ENCODE peak calls at places on chromosomes 13 and 19, in ten cellular contexts. One of them, this sample, is unnamed. For H3K4me1, the result is how much of the 10 kb centered on the place peaks cover.

GRCh38 chr19:12603714-12604113 is 6.9 kb downstream of the ZNF490 start:
- DNase-seq in HCT116: no peak
- DNase-seq in gastrocnemius medialis: no peak
- DNase-seq in tibial nerve: no peak
- DNase-seq in transverse colon: peak
- DNase-seq in endothelial cell of umbilical vein: no peak
- DNase-seq in IMR-90: peak
- DNase-seq in body of pancreas: no peak
- DNase-seq in spleen: no peak
- DNase-seq in adrenal gland: no peak
- DNase-seq in this sample: no peak

GRCh38 chr19:16836906-16837362 is 7.7 kb downstream of the SIN3B start:
- DNase-seq in HCT116: no peak
- DNase-seq in gastrocnemius medialis: no peak
- DNase-seq in tibial nerve: no peak
- DNase-seq in transverse colon: no peak
- DNase-seq in endothelial cell of umbilical vein: no peak
- DNase-seq in IMR-90: no peak
- DNase-seq in body of pancreas: no peak
- DNase-seq in spleen: no peak
- DNase-seq in adrenal gland: no peak
- DNase-seq in this sample: no peak

GRCh38 chr19:46635920-46636761 is at the start of gene GNG8:
- DNase-seq in HCT116: no peak
- DNase-seq in gastrocnemius medialis: no peak
- DNase-seq in tibial nerve: no peak
- DNase-seq in transverse colon: no peak
- DNase-seq in endothelial cell of umbilical vein: no peak
- DNase-seq in IMR-90: no peak
- DNase-seq in body of pancreas: no peak
- DNase-seq in spleen: peak
- DNase-seq in adrenal gland: no peak
- DNase-seq in this sample: no peak

GRCh38 chr19:12346896-12347295 is 13.5 kb upstream of the ZNF563 start:
- DNase-seq in HCT116: no peak
- DNase-seq in gastrocnemius medialis: no peak
- DNase-seq in tibial nerve: no peak
- DNase-seq in transverse colon: no peak
- DNase-seq in endothelial cell of umbilical vein: no peak
- DNase-seq in IMR-90: no peak
- DNase-seq in body of pancreas: no peak
- DNase-seq in spleen: no peak
- DNase-seq in adrenal gland: no peak
- DNase-seq in this sample: no peak

GRCh38 chr13:111171629-111172028 is 56.5 kb downstream of the ARHGEF7 start:
- DNase-seq in HCT116: no peak
- DNase-seq in gastrocnemius medialis: no peak
- DNase-seq in tibial nerve: no peak
- DNase-seq in transverse colon: no peak
- DNase-seq in endothelial cell of umbilical vein: no peak
- DNase-seq in IMR-90: peak
- DNase-seq in body of pancreas: no peak
- DNase-seq in spleen: no peak
- DNase-seq in adrenal gland: no peak
- DNase-seq in this sample: no peak

GRCh38 chr13:112960671-112961070 is 8.3 kb upstream of the MCF2L start:
- DNase-seq in HCT116: no peak
- DNase-seq in gastrocnemius medialis: no peak
- DNase-seq in tibial nerve: no peak
- DNase-seq in transverse colon: no peak
- DNase-seq in endothelial cell of umbilical vein: no peak
- DNase-seq in IMR-90: no peak
- DNase-seq in body of pancreas: no peak
- DNase-seq in spleen: peak
- DNase-seq in adrenal gland: peak
- DNase-seq in this sample: no peak

GRCh38 chr19:40641306-40641705 is 40.1 kb downstream of the LTBP4 start:
- DNase-seq in HCT116: no peak
- DNase-seq in gastrocnemius medialis: no peak
- DNase-seq in tibial nerve: no peak
- DNase-seq in transverse colon: no peak
- DNase-seq in endothelial cell of umbilical vein: no peak
- DNase-seq in IMR-90: no peak
- DNase-seq in body of pancreas: no peak
- DNase-seq in spleen: no peak
- DNase-seq in adrenal gland: no peak
- DNase-seq in this sample: no peak

GRCh38 chr13:98478134-98479129 is 98.5 kb downstream of the STK24 start:
- DNase-seq in HCT116: no peak
- DNase-seq in gastrocnemius medialis: no peak
- DNase-seq in tibial nerve: no peak
- DNase-seq in transverse colon: no peak
- DNase-seq in endothelial cell of umbilical vein: peak
- DNase-seq in IMR-90: peak
- DNase-seq in body of pancreas: no peak
- DNase-seq in spleen: no peak
- DNase-seq in adrenal gland: no peak
- DNase-seq in this sample: no peak

GRCh38 chr13:39201075-39201630 is 162.9 kb downstream of the NHLRC3 start:
- DNase-seq in HCT116: no peak
- DNase-seq in gastrocnemius medialis: no peak
- DNase-seq in tibial nerve: no peak
- DNase-seq in transverse colon: no peak
- DNase-seq in endothelial cell of umbilical vein: no peak
- DNase-seq in IMR-90: no peak
- DNase-seq in body of pancreas: no peak
- DNase-seq in spleen: no peak
- DNase-seq in adrenal gland: no peak
- DNase-seq in this sample: no peak

GRCh38 chr19:38561658-38562057 is 56.1 kb downstream of the MAP4K1 start:
- DNase-seq in HCT116: no peak
- DNase-seq in gastrocnemius medialis: no peak
- DNase-seq in tibial nerve: no peak
- DNase-seq in transverse colon: no peak
- DNase-seq in endothelial cell of umbilical vein: no peak
- DNase-seq in IMR-90: no peak
- DNase-seq in body of pancreas: no peak
- DNase-seq in spleen: no peak
- DNase-seq in adrenal gland: no peak
- DNase-seq in this sample: no peak

GRCh38 chr19:38561053-38561606 is 56.6 kb downstream of the MAP4K1 start:
- DNase-seq in HCT116: no peak
- DNase-seq in gastrocnemius medialis: no peak
- DNase-seq in tibial nerve: no peak
- DNase-seq in transverse colon: no peak
- DNase-seq in endothelial cell of umbilical vein: no peak
- DNase-seq in IMR-90: no peak
- DNase-seq in body of pancreas: no peak
- DNase-seq in spleen: no peak
- DNase-seq in adrenal gland: no peak
- DNase-seq in this sample: no peak

GRCh38 chr19:38557205-38557799 is 60.5 kb downstream of the MAP4K1 start:
- DNase-seq in HCT116: no peak
- DNase-seq in gastrocnemius medialis: no peak
- DNase-seq in tibial nerve: no peak
- DNase-seq in transverse colon: peak
- DNase-seq in endothelial cell of umbilical vein: no peak
- DNase-seq in IMR-90: no peak
- DNase-seq in body of pancreas: no peak
- DNase-seq in spleen: peak
- DNase-seq in adrenal gland: no peak
- DNase-seq in this sample: no peak

GRCh38 chr19:38562096-38562495 is 55.7 kb downstream of the MAP4K1 start:
- DNase-seq in HCT116: no peak
- DNase-seq in gastrocnemius medialis: no peak
- DNase-seq in tibial nerve: no peak
- DNase-seq in transverse colon: no peak
- DNase-seq in endothelial cell of umbilical vein: no peak
- DNase-seq in IMR-90: no peak
- DNase-seq in body of pancreas: no peak
- DNase-seq in spleen: no peak
- DNase-seq in adrenal gland: no peak
- DNase-seq in this sample: no peak

GRCh38 chr19:38559428-38560401 is 58.0 kb downstream of the MAP4K1 start:
- DNase-seq in HCT116: no peak
- DNase-seq in gastrocnemius medialis: no peak
- DNase-seq in tibial nerve: no peak
- DNase-seq in transverse colon: no peak
- DNase-seq in endothelial cell of umbilical vein: no peak
- DNase-seq in IMR-90: no peak
- DNase-seq in body of pancreas: no peak
- DNase-seq in spleen: peak
- DNase-seq in adrenal gland: no peak
- DNase-seq in this sample: no peak
- H3K4me1 ChIP-seq in HCT116: under half
- H3K4me1 ChIP-seq in gastrocnemius medialis: under half
- H3K4me1 ChIP-seq in tibial nerve: under half
- H3K4me1 ChIP-seq in transverse colon: under half
- H3K4me1 ChIP-seq in endothelial cell of umbilical vein: under half
- H3K4me1 ChIP-seq in IMR-90: under half
- H3K4me1 ChIP-seq in body of pancreas: under half
- H3K4me1 ChIP-seq in spleen: half or more
- H3K4me1 ChIP-seq in adrenal gland: under half
- H3K4me1 ChIP-seq in this sample: under half

DNA sequence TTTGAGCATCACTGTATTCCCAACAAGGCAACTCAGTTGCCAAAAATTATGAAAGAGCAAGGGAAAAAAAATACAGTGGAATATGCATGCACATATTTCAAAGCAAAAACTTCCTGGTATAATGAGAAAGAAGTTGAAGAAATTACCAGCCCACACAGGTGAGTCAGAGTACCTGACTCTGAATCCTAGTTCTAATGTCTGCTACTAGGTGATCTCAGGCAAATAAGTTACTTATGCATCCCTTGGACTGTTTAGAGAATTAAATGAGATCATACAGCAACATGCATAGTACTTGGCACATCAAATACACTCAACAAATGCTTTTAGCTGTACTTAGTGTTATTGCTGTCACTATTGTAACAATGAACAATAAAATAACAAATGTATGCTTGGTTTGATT is 144.9 kb downstream of the MIPEP start:
- DNase-seq in HCT116: no peak
- DNase-seq in gastrocnemius medialis: no peak
- DNase-seq in tibial nerve: no peak
- DNase-seq in transverse colon: no peak
- DNase-seq in endothelial cell of umbilical vein: no peak
- DNase-seq in IMR-90: no peak
- DNase-seq in body of pancreas: no peak
- DNase-seq in spleen: no peak
- DNase-seq in adrenal gland: no peak
- DNase-seq in this sample: no peak
- TF ChIP-seq POLR2A in HCT116: no peak
- TF ChIP-seq POLR2A in gastrocnemius medialis: no peak
- TF ChIP-seq POLR2A in tibial nerve: no peak
- TF ChIP-seq POLR2A in transverse colon: no peak
- TF ChIP-seq POLR2A in endothelial cell of umbilical vein: no peak
- TF ChIP-seq POLR2A in IMR-90: no peak
- TF ChIP-seq POLR2A in body of pancreas: no peak
- TF ChIP-seq POLR2A in spleen: no peak
- TF ChIP-seq POLR2A in adrenal gland: no peak
- TF ChIP-seq POLR2A in this sample: no peak

DNA sequence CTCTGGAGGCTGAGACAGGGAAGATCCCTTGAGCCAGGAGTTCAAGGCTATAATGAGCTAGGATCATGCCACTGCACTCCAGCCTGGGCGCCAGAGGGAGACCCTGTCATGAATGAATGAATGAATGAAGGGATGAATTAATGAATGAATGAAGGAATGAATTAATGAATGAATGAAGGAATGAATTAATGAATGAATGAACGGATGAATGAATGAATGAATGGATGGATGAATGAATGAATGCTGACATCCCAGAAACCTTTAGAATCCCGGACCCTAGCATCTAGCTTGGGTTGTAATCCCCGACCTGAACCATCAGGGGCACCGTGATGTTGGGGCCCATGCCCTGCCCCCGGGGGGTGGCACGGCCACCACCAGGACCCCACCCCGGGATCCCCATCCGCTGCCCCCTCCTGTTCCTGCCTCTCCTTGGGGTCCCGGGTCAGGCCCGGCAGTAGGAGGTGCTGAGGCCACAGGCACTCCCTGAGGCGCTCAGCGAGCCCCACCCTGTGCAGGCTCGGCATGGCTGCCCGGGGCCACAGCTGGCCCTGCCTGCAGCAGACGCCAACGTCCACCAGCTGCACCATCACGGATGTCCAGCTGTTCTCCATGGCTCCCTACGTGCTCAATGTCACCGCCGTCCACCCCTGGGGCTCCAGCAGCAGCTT is 3.4 kb downstream of the EBI3 start:
- DNase-seq in HCT116: no peak
- DNase-seq in gastrocnemius medialis: no peak
- DNase-seq in tibial nerve: no peak
- DNase-seq in transverse colon: no peak
- DNase-seq in endothelial cell of umbilical vein: no peak
- DNase-seq in IMR-90: no peak
- DNase-seq in body of pancreas: no peak
- DNase-seq in spleen: no peak
- DNase-seq in adrenal gland: no peak
- DNase-seq in this sample: no peak
- H3K4me3 ChIP-seq in HCT116: peak
- H3K4me3 ChIP-seq in gastrocnemius medialis: no peak
- H3K4me3 ChIP-seq in tibial nerve: no peak
- H3K4me3 ChIP-seq in transverse colon: no peak
- H3K4me3 ChIP-seq in endothelial cell of umbilical vein: no peak
- H3K4me3 ChIP-seq in IMR-90: no peak
- H3K4me3 ChIP-seq in body of pancreas: no peak
- H3K4me3 ChIP-seq in spleen: no peak
- H3K4me3 ChIP-seq in adrenal gland: no peak
- H3K4me3 ChIP-seq in this sample: no peak

GRCh38 chr19:14476307-14476662 is 1.1 kb upstream of the PTGER1 start:
- DNase-seq in HCT116: no peak
- DNase-seq in gastrocnemius medialis: no peak
- DNase-seq in tibial nerve: no peak
- DNase-seq in transverse colon: no peak
- DNase-seq in endothelial cell of umbilical vein: no peak
- DNase-seq in IMR-90: no peak
- DNase-seq in body of pancreas: no peak
- DNase-seq in spleen: no peak
- DNase-seq in adrenal gland: no peak
- DNase-seq in this sample: no peak

GRCh38 chr19:14476663-14477401 is 1.7 kb upstream of the PTGER1 start:
- DNase-seq in HCT116: peak
- DNase-seq in gastrocnemius medialis: no peak
- DNase-seq in tibial nerve: peak
- DNase-seq in transverse colon: peak
- DNase-seq in endothelial cell of umbilical vein: no peak
- DNase-seq in IMR-90: peak
- DNase-seq in body of pancreas: no peak
- DNase-seq in spleen: no peak
- DNase-seq in adrenal gland: peak
- DNase-seq in this sample: no peak

GRCh38 chr19:14474827-14475226 is 327 bp downstream of the PTGER1 start:
- DNase-seq in HCT116: no peak
- DNase-seq in gastrocnemius medialis: no peak
- DNase-seq in tibial nerve: no peak
- DNase-seq in transverse colon: no peak
- DNase-seq in endothelial cell of umbilical vein: no peak
- DNase-seq in IMR-90: no peak
- DNase-seq in body of pancreas: no peak
- DNase-seq in spleen: no peak
- DNase-seq in adrenal gland: no peak
- DNase-seq in this sample: no peak

GRCh38 chr19:14473915-14474578 is 1.1 kb downstream of the PTGER1 start:
- DNase-seq in HCT116: no peak
- DNase-seq in gastrocnemius medialis: no peak
- DNase-seq in tibial nerve: no peak
- DNase-seq in transverse colon: peak
- DNase-seq in endothelial cell of umbilical vein: no peak
- DNase-seq in IMR-90: no peak
- DNase-seq in body of pancreas: no peak
- DNase-seq in spleen: no peak
- DNase-seq in adrenal gland: no peak
- DNase-seq in this sample: no peak

GRCh38 chr19:14475251-14476073 is at the start of gene PTGER1:
- DNase-seq in HCT116: peak
- DNase-seq in gastrocnemius medialis: no peak
- DNase-seq in tibial nerve: no peak
- DNase-seq in transverse colon: no peak
- DNase-seq in endothelial cell of umbilical vein: no peak
- DNase-seq in IMR-90: peak
- DNase-seq in body of pancreas: no peak
- DNase-seq in spleen: no peak
- DNase-seq in adrenal gland: no peak
- DNase-seq in this sample: no peak
- H3K4me1 ChIP-seq in HCT116: under half
- H3K4me1 ChIP-seq in gastrocnemius medialis: under half
- H3K4me1 ChIP-seq in tibial nerve: under half
- H3K4me1 ChIP-seq in transverse colon: under half
- H3K4me1 ChIP-seq in endothelial cell of umbilical vein: under half
- H3K4me1 ChIP-seq in IMR-90: under half
- H3K4me1 ChIP-seq in body of pancreas: under half
- H3K4me1 ChIP-seq in spleen: half or more
- H3K4me1 ChIP-seq in adrenal gland: under half
- H3K4me1 ChIP-seq in this sample: under half

This sample was measured in prostate gland.